ENCODE peak calls at places on chromosomes 2 and 18, in ten cellular contexts. C, I, P, B, Y, L, S, Q, T and K are unnamed samples.

GRCh38 chr2:240793313-240794177 is 26.5 kb downstream of the KIF1A start:
- DNase-seq in T (no peak), I (no peak), B (no peak), L (no peak), S (no peak), P (no peak), Q (peak; percentile 7), Y (no peak), C (no peak), K (no peak)

GRCh38 chr18:21740474-21740723 is 193 bp upstream of the MIB1 start:
- DNase-seq in S (peak; percentile 99), C (peak; percentile 65), T (peak; percentile 99), L (peak; percentile 98), B (no peak), I (peak; percentile 97), P (peak; percentile 98), Y (no peak), Q (no peak), K (peak; percentile 96)

GRCh38 chr2:102971661-102972060 is 209.8 kb downstream of the TMEM182 start:
- DNase-seq in S (no peak), B (no peak), T (no peak), I (no peak), Y (no peak), L (no peak), C (no peak), P (no peak), Q (no peak), K (no peak)

GRCh38 chr2:96305979-96306308 is 598 bp upstream of the SNRNP200 start:
- DNase-seq in T (peak; percentile 17), C (no peak), I (no peak), S (no peak), B (no peak), P (no peak), Q (no peak), Y (no peak), L (no peak), K (no peak)

GRCh38 chr2:36578343-36579296 is 19.3 kb downstream of the FEZ2 start:
- DNase-seq in L (no peak), B (no peak), P (no peak), Y (no peak), Q (no peak), S (no peak), T (no peak), C (peak; percentile 68), I (no peak), K (no peak)

GRCh38 chr2:110784047-110784631 is 51.8 kb downstream of the ACOXL start:
- DNase-seq in Q (no peak), L (no peak), I (no peak), C (no peak), Y (no peak), P (no peak), B (no peak), S (no peak), T (no peak), K (no peak)

GRCh38 chr2:237600205-237600846 is 9.8 kb upstream of the RAB17 start:
- DNase-seq in Q (peak; percentile 73), S (peak; percentile 42), I (no peak), C (no peak), Y (peak; percentile 29), T (no peak), L (no peak), P (peak; percentile 45), B (no peak), K (peak; percentile 82)

GRCh38 chr2:9141706-9142460 is 64.7 kb upstream of the ASAP2 start:
- DNase-seq in S (no peak), L (no peak), T (no peak), Y (no peak), B (no peak), Q (no peak), C (no peak), P (no peak), I (no peak), K (no peak)

GRCh38 chr18:45551417-45551816 is 63.9 kb upstream of the SLC14A2 start:
- DNase-seq in I (no peak), Q (no peak), C (no peak), S (no peak), P (no peak), L (no peak), B (no peak), T (no peak), Y (no peak), K (no peak)

GRCh38 chr2:104919127-104919526 is 65.2 kb downstream of the POU3F3 start:
- DNase-seq in B (no peak), I (no peak), T (peak; percentile 51), C (no peak), L (no peak), Q (no peak), S (no peak), P (no peak), Y (no peak), K (no peak)

GRCh38 chr2:96703021-96703751 is 36.7 kb downstream of the LMAN2L start:
- DNase-seq in S (no peak), B (no peak), I (no peak), Y (no peak), T (no peak), Q (no peak), C (no peak), L (no peak), P (no peak), K (no peak)

GRCh38 chr2:65420712-65421431 is 11.5 kb downstream of the SPRED2 start:
- DNase-seq in T (peak; percentile 31), B (no peak), Q (no peak), I (no peak), P (no peak), S (no peak), C (peak; percentile 36), L (no peak), Y (no peak), K (no peak)

GRCh38 chr18:70423988-70424387 is 135.1 kb downstream of the SOCS6 start:
- DNase-seq in P (no peak), Y (no peak), S (no peak), L (no peak), C (no peak), Q (no peak), B (peak; percentile 71), T (peak; percentile 26), I (peak; percentile 70), K (no peak)

GRCh38 chr2:156892449-156893335 is 364.8 kb upstream of the GALNT5 start:
- DNase-seq in C (peak; percentile 4), Q (no peak), I (no peak), B (peak; percentile 68), Y (peak; percentile 7), L (no peak), P (peak; percentile 13), T (no peak), S (no peak), K (no peak)

GRCh38 chr18:28127763-28128737 is 48.9 kb downstream of the CDH2 start:
- DNase-seq in B (no peak), L (no peak), Y (no peak), Q (no peak), I (no peak), C (no peak), P (peak; percentile 64), S (no peak), T (no peak), K (no peak)
- H3K27ac ChIP-seq in B (no peak overlapping the region), L (no peak overlapping the region), Y (no peak overlapping the region), Q (no peak overlapping the region), I (no peak overlapping the region), C (peak overlapping the region; percentile 67), P (no peak overlapping the region), S (peak overlapping the region; percentile 72), T (no peak overlapping the region), K (no peak overlapping the region)

DNA sequence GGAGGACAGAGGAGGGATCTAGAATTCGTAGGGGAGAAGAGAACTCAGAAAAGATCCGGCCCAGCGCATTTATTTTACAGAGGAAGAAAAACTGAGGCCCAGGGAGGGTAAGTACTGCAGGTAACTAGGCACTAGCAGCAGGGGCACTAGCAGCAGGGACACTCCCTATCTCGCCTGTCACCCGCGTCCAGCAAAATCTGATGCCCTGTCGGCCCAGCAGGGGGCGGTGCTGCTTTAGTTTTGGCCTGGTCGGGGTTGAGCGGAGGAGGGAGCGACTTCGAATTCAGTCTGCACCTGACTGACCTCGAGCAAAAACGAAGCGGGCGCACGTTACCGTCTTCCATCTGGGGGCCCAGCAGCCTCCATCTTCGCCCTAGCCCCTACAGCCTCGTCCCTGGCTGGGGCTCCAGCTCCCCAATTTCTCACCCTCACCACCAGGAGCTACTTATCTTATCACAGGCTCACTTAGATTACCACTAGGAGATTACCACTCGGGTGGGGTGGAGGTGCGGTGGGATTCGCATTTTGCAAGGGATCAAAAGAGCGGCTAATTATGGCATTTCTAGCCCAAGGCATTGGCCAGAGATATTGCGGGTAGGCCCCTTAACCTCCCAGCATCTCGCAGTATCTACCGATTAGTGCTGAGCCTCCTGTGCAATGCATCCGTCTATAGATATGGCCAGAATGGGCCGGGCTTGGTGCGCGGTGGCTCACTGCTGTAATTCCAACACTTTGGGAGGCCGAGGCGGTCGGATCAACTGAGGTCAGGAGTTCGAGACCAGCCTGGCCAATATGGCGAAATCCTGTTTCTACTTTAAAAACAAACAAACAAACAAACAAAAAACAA is 17.8 kb upstream of the CD8A start:
- DNase-seq in L (peak; percentile 93), S (peak; percentile 91), B (peak; percentile 84), Q (peak; percentile 74), C (peak; percentile 98), T (peak; percentile 93), P (peak; percentile 86), I (peak; percentile 83), Y (peak; percentile 87), K (peak; percentile 76)
- H3K4me3 ChIP-seq in L (peak overlapping the region; percentile 61), S (peak overlapping the region; percentile 59), B (peak overlapping the region; percentile 67), Q (peak overlapping the region; percentile 39), C (peak overlapping the region; percentile 65), T (peak overlapping the region; percentile 13), P (no peak overlapping the region), I (peak overlapping the region; percentile 34), Y (peak overlapping the region; percentile 27), K (peak overlapping the region; percentile 52)

DNA sequence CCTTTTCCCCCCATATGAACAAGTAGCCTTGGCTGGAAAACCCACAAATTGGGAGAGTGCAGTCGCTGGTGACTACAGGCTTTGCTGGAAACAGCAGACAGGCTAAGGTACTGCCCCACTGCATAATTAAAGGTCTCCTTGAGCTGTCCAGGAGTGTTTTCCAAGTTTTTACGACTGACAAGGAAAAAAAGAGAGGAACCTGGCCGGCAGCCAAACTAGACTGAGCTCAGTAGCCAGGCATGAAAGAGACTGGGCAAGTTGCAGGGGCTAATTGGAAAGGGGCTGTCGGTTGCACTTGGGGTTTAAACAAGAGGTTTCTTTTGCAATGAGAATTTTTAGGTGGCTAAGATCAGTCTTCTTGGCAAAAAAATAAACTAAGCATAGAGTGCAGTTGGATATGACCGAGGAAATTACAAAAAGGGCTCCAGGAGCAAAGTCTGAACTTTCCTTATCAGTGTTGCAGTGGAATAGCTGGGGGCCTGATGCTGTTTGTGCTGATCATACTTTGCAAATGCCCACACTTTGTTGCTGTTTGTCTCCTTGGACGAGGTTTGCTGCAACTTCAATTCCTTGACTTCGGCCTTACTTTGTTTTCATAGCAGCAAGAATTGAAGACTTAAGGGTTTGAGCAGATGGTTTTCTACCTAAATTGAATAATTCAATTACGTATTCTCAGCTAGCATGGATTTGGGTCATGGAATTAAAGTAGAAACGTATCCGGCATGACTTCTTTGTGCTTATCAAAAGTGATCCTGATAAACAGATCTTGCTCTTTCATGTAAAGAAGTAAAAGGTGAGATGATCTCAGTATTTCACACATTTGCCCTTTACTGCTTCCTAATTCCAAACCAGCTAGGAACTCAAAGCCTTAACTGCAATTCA is 2.2 kb downstream of the GULP1 start:
- DNase-seq in B (peak; percentile 84), S (peak; percentile 78), Q (peak; percentile 75), C (peak; percentile 15), T (peak; percentile 79), L (peak; percentile 88), Y (peak; percentile 48), I (peak; percentile 36), P (peak; percentile 93), K (peak; percentile 32)
- TF ChIP-seq POLR2A in B (no peak), S (no peak), Q (no peak), C (no peak), T (no peak), L (no peak), Y (no peak), I (no peak), P (no peak), K (no peak)

GRCh38 chr2:26945991-26946750 is 24.3 kb upstream of the MAPRE3 start:
- DNase-seq in C (no peak), L (no peak), B (no peak), P (no peak), Q (no peak), Y (no peak), T (no peak), I (no peak), S (no peak), K (no peak)
- H3K27ac ChIP-seq in C (no peak overlapping the region), L (no peak overlapping the region), B (no peak overlapping the region), P (no peak overlapping the region), Q (no peak overlapping the region), Y (no peak overlapping the region), T (no peak overlapping the region), I (no peak overlapping the region), S (no peak overlapping the region), K (no peak overlapping the region)